ENCODE peak calls at places on chromosomes 11 and 22, in five cellular contexts. One of them, this sample, is unnamed.
A peak's percentile ranks its signal among the peaks of the same experiment; 100 is the strongest.

GRCh38 chr11:47390084-47390760 is 11.9 kb upstream of the SPI1 start:
- DNase-seq in NB4: no peak
- DNase-seq in breast epithelium: no peak
- DNase-seq in A549: no peak
- DNase-seq in Peyer's patch: no peak
- DNase-seq in this sample: no peak

GRCh38 chr22:46104170-46104880 is 46.0 kb upstream of the PPARA start:
- DNase-seq in NB4: no peak
- DNase-seq in breast epithelium: no peak
- DNase-seq in A549: no peak
- DNase-seq in Peyer's patch: no peak
- DNase-seq in this sample: no peak

GRCh38 chr11:57288771-57289579 is 35.8 kb downstream of the TNKS1BP1 start:
- DNase-seq in NB4: no peak
- DNase-seq in breast epithelium: no peak
- DNase-seq in A549: no peak
- DNase-seq in Peyer's patch: no peak
- DNase-seq in this sample: no peak

GRCh38 chr11:6259638-6260019 is at the start of gene CCKBR:
- DNase-seq in NB4: no peak
- DNase-seq in breast epithelium: no peak
- DNase-seq in A549: no peak
- DNase-seq in Peyer's patch: no peak
- DNase-seq in this sample: no peak

GRCh38 chr11:61079416-61080150 is 22.7 kb upstream of the CD5 start:
- DNase-seq in NB4: no peak
- DNase-seq in breast epithelium: no peak
- DNase-seq in A549: no peak
- DNase-seq in Peyer's patch: peak; percentile 45
- DNase-seq in this sample: no peak

GRCh38 chr11:59207988-59208432 is 4.7 kb downstream of the MPEG1 start:
- DNase-seq in NB4: peak; percentile 48
- DNase-seq in breast epithelium: no peak
- DNase-seq in A549: peak; percentile 17
- DNase-seq in Peyer's patch: peak; percentile 77
- DNase-seq in this sample: no peak

GRCh38 chr11:111631666-111632039 is 29.4 kb downstream of the SIK2 start:
- DNase-seq in NB4: no peak
- DNase-seq in breast epithelium: no peak
- DNase-seq in A549: no peak
- DNase-seq in Peyer's patch: no peak
- DNase-seq in this sample: no peak

GRCh38 chr11:6637871-6638270 is 17.7 kb downstream of the DCHS1 start:
- DNase-seq in NB4: no peak
- DNase-seq in breast epithelium: no peak
- DNase-seq in A549: no peak
- DNase-seq in Peyer's patch: no peak
- DNase-seq in this sample: no peak

GRCh38 chr11:116101737-116102275 is 597.6 kb upstream of the CADM1 start:
- DNase-seq in NB4: no peak
- DNase-seq in breast epithelium: no peak
- DNase-seq in A549: no peak
- DNase-seq in Peyer's patch: no peak
- DNase-seq in this sample: no peak

GRCh38 chr11:127620660-127621059 is 620.1 kb upstream of the KIRREL3 start:
- DNase-seq in NB4: peak; percentile 6
- DNase-seq in breast epithelium: no peak
- DNase-seq in A549: no peak
- DNase-seq in Peyer's patch: no peak
- DNase-seq in this sample: no peak

GRCh38 chr11:103794262-103794661 is 242.2 kb upstream of the DDI1 start:
- DNase-seq in NB4: no peak
- DNase-seq in breast epithelium: no peak
- DNase-seq in A549: no peak
- DNase-seq in Peyer's patch: no peak
- DNase-seq in this sample: no peak

GRCh38 chr11:8059571-8060011 is 21.4 kb upstream of the TUB start:
- DNase-seq in NB4: no peak
- DNase-seq in breast epithelium: no peak
- DNase-seq in A549: no peak
- DNase-seq in Peyer's patch: no peak
- DNase-seq in this sample: peak; percentile 85

GRCh38 chr11:102864724-102865123 is 10.1 kb downstream of the MMP12 start:
- DNase-seq in NB4: no peak
- DNase-seq in breast epithelium: no peak
- DNase-seq in A549: no peak
- DNase-seq in Peyer's patch: no peak
- DNase-seq in this sample: no peak

GRCh38 chr22:47355388-47355725 is 592.9 kb downstream of the TBC1D22A start:
- DNase-seq in NB4: no peak
- DNase-seq in breast epithelium: no peak
- DNase-seq in A549: no peak
- DNase-seq in Peyer's patch: no peak
- DNase-seq in this sample: no peak

GRCh38 chr11:45457649-45458048 is 171.5 kb upstream of the SYT13 start:
- DNase-seq in NB4: peak; percentile 96
- DNase-seq in breast epithelium: no peak
- DNase-seq in A549: no peak
- DNase-seq in Peyer's patch: no peak
- DNase-seq in this sample: no peak

GRCh38 chr22:38257170-38257569 is 15.6 kb downstream of the TMEM184B start:
- DNase-seq in NB4: no peak
- DNase-seq in breast epithelium: no peak
- DNase-seq in A549: no peak
- DNase-seq in Peyer's patch: no peak
- DNase-seq in this sample: no peak

GRCh38 chr11:44989831-44990566 is 39.3 kb upstream of the TP53I11 start:
- DNase-seq in NB4: no peak
- DNase-seq in breast epithelium: no peak
- DNase-seq in A549: no peak
- DNase-seq in Peyer's patch: no peak
- DNase-seq in this sample: peak; percentile 88

GRCh38 chr11:64788321-64789215 is 10.2 kb upstream of the SF1 start:
- DNase-seq in NB4: no peak
- DNase-seq in breast epithelium: no peak
- DNase-seq in A549: no peak
- DNase-seq in Peyer's patch: no peak
- DNase-seq in this sample: no peak

GRCh38 chr11:120332822-120333716 is 3.1 kb upstream of the ARHGEF12 start:
- DNase-seq in NB4: no peak
- DNase-seq in breast epithelium: no peak
- DNase-seq in A549: no peak
- DNase-seq in Peyer's patch: no peak
- DNase-seq in this sample: no peak

GRCh38 chr11:37963440-37963839 is 1365.4 kb upstream of the RAG2 start:
- DNase-seq in NB4: no peak
- DNase-seq in breast epithelium: no peak
- DNase-seq in A549: no peak
- DNase-seq in Peyer's patch: no peak
- DNase-seq in this sample: no peak

GRCh38 chr11:111422494-111423249 is 43.6 kb upstream of the POU2AF1 start:
- DNase-seq in NB4: peak; percentile 73
- DNase-seq in breast epithelium: no peak
- DNase-seq in A549: peak; percentile 6
- DNase-seq in Peyer's patch: peak; percentile 85
- DNase-seq in this sample: no peak

GRCh38 chr11:64008283-64008931 is 22.2 kb downstream of the OTUB1 start:
- DNase-seq in NB4: no peak
- DNase-seq in breast epithelium: no peak
- DNase-seq in A549: no peak
- DNase-seq in Peyer's patch: no peak
- DNase-seq in this sample: no peak

GRCh38 chr11:83641511-83641910 is 355.3 kb upstream of the CCDC90B start:
- DNase-seq in NB4: no peak
- DNase-seq in breast epithelium: no peak
- DNase-seq in A549: no peak
- DNase-seq in Peyer's patch: no peak
- DNase-seq in this sample: no peak

GRCh38 chr11:75560644-75561043 is 1.4 kb upstream of the SERPINH1 start:
- DNase-seq in NB4: no peak
- DNase-seq in breast epithelium: no peak
- DNase-seq in A549: no peak
- DNase-seq in Peyer's patch: no peak
- DNase-seq in this sample: no peak

GRCh38 chr11:73972187-73972586 is 10.5 kb downstream of the UCP2 start:
- DNase-seq in NB4: peak; percentile 38
- DNase-seq in breast epithelium: peak; percentile 3
- DNase-seq in A549: no peak
- DNase-seq in Peyer's patch: no peak
- DNase-seq in this sample: no peak

GRCh38 chr11:73972620-73973449 is 9.8 kb downstream of the UCP2 start:
- DNase-seq in NB4: peak; percentile 37
- DNase-seq in breast epithelium: peak; percentile 45
- DNase-seq in A549: no peak
- DNase-seq in Peyer's patch: no peak
- DNase-seq in this sample: no peak

GRCh38 chr11:73969091-73969490 is 13.6 kb downstream of the UCP2 start:
- DNase-seq in NB4: no peak
- DNase-seq in breast epithelium: no peak
- DNase-seq in A549: no peak
- DNase-seq in Peyer's patch: no peak
- DNase-seq in this sample: no peak

GRCh38 chr11:73969991-73970800 is 12.4 kb downstream of the UCP2 start:
- DNase-seq in NB4: peak; percentile 30
- DNase-seq in breast epithelium: peak; percentile 34
- DNase-seq in A549: no peak
- DNase-seq in Peyer's patch: no peak
- DNase-seq in this sample: no peak

GRCh38 chr11:73971175-73971719 is 11.4 kb downstream of the UCP2 start:
- DNase-seq in NB4: peak; percentile 56
- DNase-seq in breast epithelium: peak; percentile 33
- DNase-seq in A549: no peak
- DNase-seq in Peyer's patch: no peak
- DNase-seq in this sample: no peak
- TF ChIP-seq POLR2A in NB4: no peak
- TF ChIP-seq POLR2A in breast epithelium: no peak
- TF ChIP-seq POLR2A in A549: no peak
- TF ChIP-seq POLR2A in Peyer's patch: no peak
- TF ChIP-seq POLR2A in this sample: no peak

DNA sequence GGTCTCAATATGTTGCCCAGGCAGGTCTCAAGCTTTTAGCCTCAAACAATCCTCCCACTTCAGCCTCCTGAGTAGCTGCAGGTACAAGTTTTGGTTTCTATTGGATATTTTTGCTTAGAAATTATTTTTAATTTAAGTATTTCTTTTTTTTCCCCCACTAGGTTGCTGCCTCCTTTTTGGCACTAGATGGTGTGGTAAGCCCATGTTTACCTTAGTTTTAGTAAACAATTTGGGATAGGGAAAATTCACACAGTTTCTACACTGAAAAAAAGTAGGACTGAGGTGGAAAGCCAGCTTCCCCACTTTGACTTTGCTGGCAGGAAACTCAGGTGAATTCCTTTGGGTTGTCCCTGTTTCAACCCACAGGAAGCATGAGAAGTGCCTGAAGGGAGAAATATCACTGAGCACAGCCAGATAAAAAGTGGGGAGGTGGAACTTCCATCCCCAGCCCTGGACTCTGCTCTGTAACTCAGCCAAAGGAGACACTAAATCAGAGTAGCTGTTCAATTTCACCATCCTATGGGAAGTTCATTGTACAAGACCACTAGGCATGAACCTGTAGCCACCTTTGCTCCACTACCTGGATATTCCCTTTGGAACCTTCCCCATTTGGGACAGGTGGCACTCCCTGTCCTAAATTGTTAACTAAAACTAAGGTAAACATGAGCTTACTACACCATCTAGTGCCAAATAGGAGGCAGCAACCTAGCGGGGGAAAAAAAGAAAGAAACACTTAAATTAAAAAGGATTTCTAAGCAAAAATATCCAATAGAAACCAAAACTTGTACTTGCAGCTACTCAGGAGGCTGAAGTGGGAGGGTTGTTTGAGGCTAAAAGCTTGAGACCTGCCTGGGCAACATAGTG is 154.4 kb upstream of the FAT3 start:
- DNase-seq in NB4: no peak
- DNase-seq in breast epithelium: no peak
- DNase-seq in A549: no peak
- DNase-seq in Peyer's patch: no peak
- DNase-seq in this sample: no peak
- H3K4me3 ChIP-seq in NB4: no peak overlapping the region
- H3K4me3 ChIP-seq in breast epithelium: no peak overlapping the region
- H3K4me3 ChIP-seq in A549: no peak overlapping the region
- H3K4me3 ChIP-seq in Peyer's patch: no peak overlapping the region
- H3K4me3 ChIP-seq in this sample: no peak overlapping the region

GRCh38 chr22:26064048-26064447 is 105.2 kb upstream of the SEZ6L start:
- DNase-seq in NB4: no peak
- DNase-seq in breast epithelium: no peak
- DNase-seq in A549: no peak
- DNase-seq in Peyer's patch: no peak
- DNase-seq in this sample: no peak

GRCh38 chr22:26068571-26068970 is 100.7 kb upstream of the SEZ6L start:
- DNase-seq in NB4: no peak
- DNase-seq in breast epithelium: no peak
- DNase-seq in A549: no peak
- DNase-seq in Peyer's patch: no peak
- DNase-seq in this sample: no peak

GRCh38 chr22:26065847-26066246 is 103.4 kb upstream of the SEZ6L start:
- DNase-seq in NB4: no peak
- DNase-seq in breast epithelium: no peak
- DNase-seq in A549: no peak
- DNase-seq in Peyer's patch: no peak
- DNase-seq in this sample: no peak

GRCh38 chr22:26066534-26066933 is 102.7 kb upstream of the SEZ6L start:
- DNase-seq in NB4: no peak
- DNase-seq in breast epithelium: no peak
- DNase-seq in A549: no peak
- DNase-seq in Peyer's patch: no peak
- DNase-seq in this sample: no peak
- TF ChIP-seq CTCF in NB4: no peak
- TF ChIP-seq CTCF in breast epithelium: no peak
- TF ChIP-seq CTCF in A549: no peak
- TF ChIP-seq CTCF in Peyer's patch: no peak
- TF ChIP-seq CTCF in this sample: no peak

DNA sequence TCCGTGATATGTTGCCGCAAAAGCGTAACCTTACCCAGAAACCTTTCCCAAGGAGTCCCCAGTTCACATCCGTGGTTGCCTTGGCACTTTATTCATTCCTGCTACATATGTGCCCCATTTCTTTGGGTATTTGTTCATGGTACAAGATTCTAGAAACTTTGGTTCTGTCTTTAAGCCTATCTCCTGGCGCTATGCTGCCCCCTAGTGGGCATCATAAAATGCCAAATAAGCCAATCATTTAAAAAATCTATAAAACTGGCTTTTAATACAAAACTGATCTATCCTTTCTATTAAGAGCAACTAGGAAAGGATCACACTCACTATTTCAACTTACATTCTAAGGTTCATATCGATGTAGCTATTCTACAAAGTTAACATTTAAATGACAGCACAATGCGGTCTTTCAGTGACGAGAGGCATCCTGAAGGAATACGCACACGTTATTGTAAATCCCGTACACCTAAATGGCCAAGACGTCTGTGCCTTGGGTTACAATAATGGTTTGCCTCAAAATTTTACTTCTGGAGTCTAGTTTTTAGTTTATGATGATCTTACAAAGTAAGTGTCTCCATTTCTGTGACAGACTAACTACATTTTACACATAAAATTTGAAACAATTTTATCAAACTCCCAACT is 16.2 kb downstream of the PIWIL3 start:
- DNase-seq in NB4: peak; percentile 61
- DNase-seq in breast epithelium: no peak
- DNase-seq in A549: peak; percentile 14
- DNase-seq in Peyer's patch: peak; percentile 84
- DNase-seq in this sample: no peak
- TF ChIP-seq POLR2A in NB4: no peak
- TF ChIP-seq POLR2A in breast epithelium: no peak
- TF ChIP-seq POLR2A in A549: no peak
- TF ChIP-seq POLR2A in Peyer's patch: no peak
- TF ChIP-seq POLR2A in this sample: no peak

This sample was measured in lower leg skin.